ENCODE peak calls at places on chromosome 10, in five cellular contexts. One of them, this sample, is unnamed.

GRCh38 chr10:29608062-29608461 is 26.7 kb downstream of the SVIL start:
- DNase-seq in AG08395: no peak
- DNase-seq in NCI-H345: peak
- DNase-seq in osteocyte: no peak
- DNase-seq in osteoblast: no peak
- DNase-seq in this sample: no peak

GRCh38 chr10:102246261-102246660 is 929 bp downstream of the GBF1 start:
- DNase-seq in AG08395: no peak
- DNase-seq in NCI-H345: no peak
- DNase-seq in osteocyte: no peak
- DNase-seq in osteoblast: no peak
- DNase-seq in this sample: peak

GRCh38 chr10:29784175-29784773 is 149.5 kb upstream of the SVIL start:
- DNase-seq in AG08395: peak
- DNase-seq in NCI-H345: no peak
- DNase-seq in osteocyte: peak
- DNase-seq in osteoblast: peak
- DNase-seq in this sample: peak

GRCh38 chr10:22693371-22693784 is 21.0 kb downstream of the PIP4K2A start:
- DNase-seq in AG08395: peak
- DNase-seq in NCI-H345: no peak
- DNase-seq in osteocyte: no peak
- DNase-seq in osteoblast: peak
- DNase-seq in this sample: peak

GRCh38 chr10:128150045-128150493 is 23.8 kb upstream of the MKI67 start:
- DNase-seq in AG08395: peak
- DNase-seq in NCI-H345: peak
- DNase-seq in osteocyte: peak
- DNase-seq in osteoblast: peak
- DNase-seq in this sample: peak

GRCh38 chr10:3951993-3952392 is 167.0 kb upstream of the KLF6 start:
- DNase-seq in AG08395: no peak
- DNase-seq in NCI-H345: no peak
- DNase-seq in osteocyte: peak
- DNase-seq in osteoblast: no peak
- DNase-seq in this sample: no peak

GRCh38 chr10:77311186-77311585 is 326.4 kb downstream of the KCNMA1 start:
- DNase-seq in AG08395: no peak
- DNase-seq in NCI-H345: no peak
- DNase-seq in osteocyte: no peak
- DNase-seq in osteoblast: no peak
- DNase-seq in this sample: no peak

GRCh38 chr10:103836776-103837344 is 18.5 kb downstream of the SH3PXD2A start:
- DNase-seq in AG08395: no peak
- DNase-seq in NCI-H345: no peak
- DNase-seq in osteocyte: no peak
- DNase-seq in osteoblast: no peak
- DNase-seq in this sample: no peak

GRCh38 chr10:99435986-99436633 is 5.7 kb upstream of the GOT1 start:
- DNase-seq in AG08395: peak
- DNase-seq in NCI-H345: peak
- DNase-seq in osteocyte: no peak
- DNase-seq in osteoblast: no peak
- DNase-seq in this sample: peak

GRCh38 chr10:119541046-119541445 is 1.5 kb downstream of the RGS10 start:
- DNase-seq in AG08395: peak
- DNase-seq in NCI-H345: no peak
- DNase-seq in osteocyte: no peak
- DNase-seq in osteoblast: peak
- DNase-seq in this sample: peak

GRCh38 chr10:5896765-5897340 is 6.8 kb downstream of the FBH1 start:
- DNase-seq in AG08395: no peak
- DNase-seq in NCI-H345: no peak
- DNase-seq in osteocyte: no peak
- DNase-seq in osteoblast: no peak
- DNase-seq in this sample: no peak

GRCh38 chr10:88089498-88089897 is 226.1 kb downstream of the PTEN start:
- DNase-seq in AG08395: no peak
- DNase-seq in NCI-H345: peak
- DNase-seq in osteocyte: no peak
- DNase-seq in osteoblast: no peak
- DNase-seq in this sample: no peak

GRCh38 chr10:98403812-98404504 is 11.0 kb downstream of the PYROXD2 start:
- DNase-seq in AG08395: peak
- DNase-seq in NCI-H345: no peak
- DNase-seq in osteocyte: no peak
- DNase-seq in osteoblast: no peak
- DNase-seq in this sample: peak

GRCh38 chr10:62637249-62638061 is 167.1 kb upstream of the ADO start:
- DNase-seq in AG08395: peak
- DNase-seq in NCI-H345: no peak
- DNase-seq in osteocyte: no peak
- DNase-seq in osteoblast: peak
- DNase-seq in this sample: peak

GRCh38 chr10:104345941-104346340 is 7.7 kb upstream of the ITPRIP start:
- DNase-seq in AG08395: no peak
- DNase-seq in NCI-H345: no peak
- DNase-seq in osteocyte: no peak
- DNase-seq in osteoblast: no peak
- DNase-seq in this sample: no peak

GRCh38 chr10:18594574-18595156 is 56.7 kb downstream of the NSUN6 start:
- DNase-seq in AG08395: no peak
- DNase-seq in NCI-H345: no peak
- DNase-seq in osteocyte: no peak
- DNase-seq in osteoblast: peak
- DNase-seq in this sample: no peak

GRCh38 chr10:47372726-47373125 is 11.4 kb downstream of the ZNF488 start:
- DNase-seq in AG08395: no peak
- DNase-seq in NCI-H345: no peak
- DNase-seq in osteocyte: peak
- DNase-seq in osteoblast: peak
- DNase-seq in this sample: no peak

GRCh38 chr10:79093658-79094411 is 25.1 kb downstream of the ZMIZ1 start:
- DNase-seq in AG08395: no peak
- DNase-seq in NCI-H345: no peak
- DNase-seq in osteocyte: no peak
- DNase-seq in osteoblast: no peak
- DNase-seq in this sample: no peak

GRCh38 chr10:112875474-112876267 is 74.4 kb upstream of the TCF7L2 start:
- DNase-seq in AG08395: peak
- DNase-seq in NCI-H345: no peak
- DNase-seq in osteocyte: no peak
- DNase-seq in osteoblast: no peak
- DNase-seq in this sample: peak

GRCh38 chr10:42755591-42756093 is 27.0 kb upstream of the BMS1 start:
- DNase-seq in AG08395: no peak
- DNase-seq in NCI-H345: no peak
- DNase-seq in osteocyte: no peak
- DNase-seq in osteoblast: no peak
- DNase-seq in this sample: no peak

GRCh38 chr10:113853577-113854018 is 284 bp downstream of the DCLRE1A start:
- DNase-seq in AG08395: no peak
- DNase-seq in NCI-H345: peak
- DNase-seq in osteocyte: no peak
- DNase-seq in osteoblast: no peak
- DNase-seq in this sample: no peak